ENCODE peak calls at places on chromosomes 1 and 21, in five cellular contexts. I is K562, E is HepG2, R is H1, N is GM12878. Q is an unnamed sample.

GRCh38 chr1:236141447-236142357 is 637 bp upstream of the GPR137B start:
- DNase-seq in E (no peak), N (no peak), R (peak; percentile 71), I (no peak), Q (peak; percentile 83)

GRCh38 chr1:29895201-29895600 is 658.9 kb downstream of the PTPRU start:
- DNase-seq in R (no peak), I (no peak), N (no peak), E (no peak), Q (no peak)

GRCh38 chr1:221983444-221983843 is 241.6 kb upstream of the DUSP10 start:
- DNase-seq in I (no peak), E (no peak), N (no peak), R (no peak), Q (no peak)

GRCh38 chr1:167439301-167439988 is 78.9 kb downstream of the CD247 start:
- DNase-seq in N (no peak), I (peak; percentile 56), R (peak; percentile 79), E (peak; percentile 20), Q (peak; percentile 85)

GRCh38 chr1:112862753-112863426 is 93.1 kb downstream of the SLC16A1 start:
- DNase-seq in N (no peak), I (no peak), E (no peak), R (no peak), Q (no peak)

GRCh38 chr1:114083186-114083585 is 70.5 kb downstream of the SYT6 start:
- DNase-seq in R (no peak), I (no peak), E (no peak), N (no peak), Q (no peak)

GRCh38 chr1:8818325-8818775 is 910 bp upstream of the RERE start:
- DNase-seq in I (no peak), E (no peak), R (no peak), N (no peak), Q (no peak)

GRCh38 chr1:31786366-31787060 is 22.4 kb upstream of the ADGRB2 start:
- DNase-seq in E (no peak), I (no peak), R (no peak), N (no peak), Q (no peak)

GRCh38 chr1:58003059-58003458 is 543.5 kb downstream of the OMA1 start:
- DNase-seq in E (no peak), R (no peak), I (no peak), N (no peak), Q (peak; percentile 67)

GRCh38 chr1:17351598-17352324 is 20.2 kb upstream of the PADI6 start:
- DNase-seq in I (no peak), R (no peak), E (no peak), N (no peak), Q (no peak)

GRCh38 chr1:204350857-204351573 is 8.7 kb downstream of the PLEKHA6 start:
- DNase-seq in I (peak; percentile 41), R (peak; percentile 99), N (no peak), E (no peak), Q (peak; percentile 96)

GRCh38 chr21:45387506-45387905 is 17.5 kb upstream of the COL18A1 start:
- DNase-seq in N (no peak), I (no peak), R (no peak), E (no peak), Q (no peak)

GRCh38 chr1:43861337-43861736 is 72.3 kb upstream of the ARTN start:
- DNase-seq in N (no peak), E (no peak), R (no peak), I (no peak), Q (no peak)

GRCh38 chr1:32759521-32759980 is 57.0 kb upstream of the SYNC start:
- DNase-seq in E (peak; percentile 53), R (no peak), N (no peak), I (no peak), Q (peak; percentile 75)

GRCh38 chr1:22628698-22629444 is 7.6 kb upstream of the C1QA start:
- DNase-seq in R (no peak), E (no peak), I (no peak), N (no peak), Q (peak; percentile 28)

GRCh38 chr1:164599272-164599671 is 40.3 kb downstream of the PBX1 start:
- DNase-seq in R (no peak), N (no peak), E (no peak), I (no peak), Q (no peak)

GRCh38 chr1:39752703-39753102 is 14.0 kb downstream of the PPIE start:
- DNase-seq in N (no peak), R (no peak), E (no peak), I (no peak), Q (no peak)

GRCh38 chr1:39754026-39754569 is 15.4 kb downstream of the PPIE start:
- DNase-seq in I (no peak), R (no peak), E (no peak), N (no peak), Q (no peak)

GRCh38 chr1:39754906-39755504 is 16.1 kb downstream of the OXCT2 start:
- DNase-seq in R (no peak), I (no peak), E (no peak), N (no peak), Q (no peak)

GRCh38 chr1:39751595-39751994 is 12.9 kb downstream of the PPIE start:
- DNase-seq in R (no peak), I (no peak), E (no peak), N (no peak), Q (no peak)

GRCh38 chr1:39753132-39754025 is 14.7 kb downstream of the PPIE start:
- DNase-seq in R (no peak), E (no peak), I (no peak), N (no peak), Q (no peak)
- TF ChIP-seq CREB1 in R (no peak), E (no peak), I (no peak), N (no peak), Q (no peak)

DNA sequence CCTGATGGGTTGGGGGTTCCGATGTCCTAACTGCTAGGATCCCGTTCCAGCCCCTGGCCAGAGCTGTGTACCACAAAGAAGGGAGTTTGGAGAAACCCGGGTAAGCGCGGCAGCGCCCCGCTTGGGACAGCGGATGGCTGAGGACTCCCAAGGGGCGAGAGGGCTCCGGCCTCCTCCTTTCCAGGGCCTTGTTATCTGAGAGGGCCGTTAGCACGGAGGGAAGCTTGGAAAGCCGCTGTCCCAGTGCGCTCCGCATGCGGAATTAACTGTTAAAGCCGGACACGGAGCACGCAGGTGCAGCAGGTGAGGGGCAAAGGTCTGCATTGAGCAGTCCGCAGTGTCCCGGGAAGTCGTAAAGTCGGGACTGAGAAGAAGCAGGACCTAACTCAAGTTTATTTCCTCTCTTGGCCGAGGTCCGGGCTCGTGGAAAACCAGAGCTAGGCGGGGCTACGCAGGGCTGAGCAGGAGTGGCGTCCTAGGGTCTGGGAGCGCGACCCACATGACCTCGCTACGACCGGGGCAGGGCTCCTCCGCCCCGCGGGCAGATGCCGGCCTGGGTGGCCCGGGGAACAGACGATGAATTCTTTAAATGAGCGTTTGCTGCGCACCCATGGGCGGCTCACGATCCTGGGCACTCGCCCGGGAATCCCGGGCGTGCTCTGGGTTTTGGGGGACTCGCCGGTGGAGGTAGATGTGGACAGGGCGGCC is 4.5 kb downstream of the LHX4 start:
- DNase-seq in I (no peak), N (no peak), E (no peak), R (peak; percentile 84), Q (peak; percentile 79)
- TF ChIP-seq EZH2 in I (no peak), N (no peak), E (peak; percentile 80), R (no peak), Q (peak; percentile 97)

GRCh38 chr1:210697185-210697584 is 368.5 kb downstream of the HHAT start:
- DNase-seq in I (no peak), N (no peak), E (no peak), R (no peak), Q (peak; percentile 6)
- TF ChIP-seq CTCF in I (no peak), N (no peak), E (no peak), R (peak; percentile 29), Q (peak; percentile 31)

DNA sequence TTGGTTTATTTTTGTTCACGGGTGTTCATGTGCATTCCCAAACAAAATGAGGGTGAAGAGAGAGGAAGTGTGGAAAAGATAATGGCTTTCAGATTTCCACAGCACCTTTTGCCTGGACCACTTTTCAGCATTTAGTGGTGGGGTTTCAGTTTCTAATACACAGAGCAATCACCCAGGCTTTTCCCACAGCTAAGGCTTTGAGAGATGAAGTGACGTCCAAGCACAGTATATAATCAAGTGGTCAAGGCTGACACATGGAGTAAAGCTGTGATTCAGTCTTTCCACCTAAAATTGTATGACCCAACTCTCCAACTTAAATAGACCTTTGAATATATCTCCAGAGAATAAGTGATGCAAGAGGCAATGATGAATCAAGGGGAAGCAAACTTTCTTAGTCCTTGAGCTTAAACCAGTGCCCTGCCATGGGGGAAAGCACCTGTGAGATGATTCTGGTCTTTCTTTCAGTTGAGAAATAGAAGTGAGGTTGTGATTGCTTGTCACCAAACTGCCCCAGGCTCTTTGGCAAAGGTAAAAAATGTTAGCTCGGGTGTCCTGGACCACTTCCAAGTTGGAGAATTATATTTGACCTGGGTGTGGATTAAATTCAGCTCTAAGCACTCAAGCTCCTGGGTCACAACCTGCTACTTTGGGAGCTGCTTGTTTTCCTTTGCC is 2.4 kb upstream of the PIK3R3 start:
- DNase-seq in N (peak; percentile 56), R (no peak), E (no peak), I (no peak), Q (no peak)
- TF ChIP-seq CREB1 in N (peak; percentile 60), R (no peak), E (no peak), I (no peak), Q (no peak)

GRCh38 chr1:3699596-3699995 is 47.3 kb downstream of the TP73 start:
- DNase-seq in I (no peak), R (no peak), E (no peak), N (no peak), Q (no peak)
- TF ChIP-seq EZH2 in I (no peak), R (no peak), E (no peak), N (no peak), Q (no peak)

GRCh38 chr1:231603598-231604275 is 22.9 kb upstream of the DISC1 start:
- DNase-seq in N (no peak), I (peak; percentile 47), R (peak; percentile 55), E (peak; percentile 69), Q (peak; percentile 82)
- TF ChIP-seq CTCF in N (peak; percentile 52), I (peak; percentile 94), R (peak; percentile 59), E (peak; percentile 65), Q (peak; percentile 70)

Q was measured in GM23338.